ENCODE peak calls at places on chromosomes 11 and 22, in nine cellular contexts. X is pancreas, B is transverse colon, O is sigmoid colon, L is PC-9, T is fibroblast of the aortic adventitia, A is body of pancreas, H is right lobe of liver, W is ascending aorta. D is an unnamed sample.

GRCh38 chr22:27686534-27686933 is 115.0 kb downstream of the MN1 start:
- DNase-seq in X (peak; percentile 61), B (peak; percentile 34), O (peak; percentile 84), L (peak; percentile 79), T (peak; percentile 95), A (peak; percentile 76), H (no peak), W (peak; percentile 95), D (peak; percentile 68)

GRCh38 chr22:24465975-24466374 is 29.2 kb upstream of the UPB1 start:
- DNase-seq in X (no peak), B (no peak), O (no peak), L (no peak), T (no peak), A (no peak), H (peak; percentile 16), W (no peak), D (no peak)

GRCh38 chr11:71477637-71478011 is 24.6 kb downstream of the NADSYN1 start:
- DNase-seq in X (no peak), B (no peak), O (no peak), L (no peak), T (no peak), A (no peak), H (no peak), W (no peak), D (no peak)

GRCh38 chr22:42780070-42780540 is 59.4 kb upstream of the A4GALT start:
- DNase-seq in X (peak; percentile 61), B (peak; percentile 42), O (no peak), L (peak; percentile 79), T (peak; percentile 98), A (peak; percentile 90), H (peak; percentile 64), W (no peak), D (peak; percentile 95)

GRCh38 chr11:1510928-1511327 is 24.3 kb upstream of the MOB2 start:
- DNase-seq in X (no peak), B (no peak), O (no peak), L (no peak), T (no peak), A (no peak), H (no peak), W (no peak), D (no peak)

GRCh38 chr22:43066134-43066533 is 23.1 kb downstream of the TTLL1 start:
- DNase-seq in X (no peak), B (no peak), O (no peak), L (no peak), T (no peak), A (no peak), H (no peak), W (no peak), D (no peak)

GRCh38 chr22:19419464-19420178 is 11.9 kb downstream of the HIRA start:
- DNase-seq in X (no peak), B (peak; percentile 24), O (no peak), L (no peak), T (no peak), A (no peak), H (no peak), W (no peak), D (no peak)

GRCh38 chr11:37459430-37459829 is 861.4 kb upstream of the RAG2 start:
- DNase-seq in X (no peak), B (no peak), O (no peak), L (no peak), T (no peak), A (no peak), H (no peak), W (no peak), D (no peak)

DNA sequence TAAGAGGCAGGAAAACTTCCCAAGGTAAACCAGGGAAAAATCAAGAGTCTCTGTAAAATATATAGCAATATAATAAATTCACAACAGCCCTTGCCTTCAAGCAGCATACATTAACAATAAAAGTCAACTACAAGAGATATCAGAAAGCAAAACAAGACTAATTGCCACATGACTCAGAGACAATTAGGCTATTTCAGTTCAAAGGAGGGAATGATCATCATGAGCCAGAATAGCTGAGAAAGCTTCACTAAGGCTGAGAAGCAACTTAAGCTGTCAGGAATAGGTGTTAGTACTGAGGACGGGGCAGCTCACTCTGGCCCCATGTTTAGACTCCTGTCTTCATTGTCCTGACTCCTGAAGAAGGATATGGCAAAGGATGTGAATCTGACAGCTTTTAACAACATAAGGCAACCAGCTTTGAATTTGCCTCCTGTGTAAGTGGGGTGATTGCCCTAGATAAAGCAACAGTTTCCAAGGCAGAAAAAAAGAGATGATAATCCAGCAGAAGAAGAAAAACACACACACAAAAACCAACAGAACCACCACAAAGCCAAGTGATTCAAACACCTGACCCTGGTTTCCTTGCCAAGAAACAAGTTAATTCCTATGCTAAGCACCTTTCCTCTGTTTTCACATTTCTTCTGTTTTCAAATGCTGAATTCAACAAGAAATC is 60.8 kb downstream of the SIK3 start:
- DNase-seq in X (no peak), B (no peak), O (no peak), L (no peak), T (no peak), A (no peak), H (no peak), W (no peak), D (no peak)
- H3K4me3 ChIP-seq in X (no peak overlapping the region), B (no peak overlapping the region), O (no peak overlapping the region), L (no peak overlapping the region), T (no peak overlapping the region), A (no peak overlapping the region), H (no peak overlapping the region), W (no peak overlapping the region), D (no peak overlapping the region)

GRCh38 chr11:115411114-115411513 is 93.1 kb downstream of the CADM1 start:
- DNase-seq in X (no peak), B (no peak), O (no peak), L (no peak), T (no peak), A (no peak), H (no peak), W (no peak), D (no peak)

GRCh38 chr11:115408036-115408911 is 95.9 kb downstream of the CADM1 start:
- DNase-seq in X (no peak), B (no peak), O (no peak), L (no peak), T (no peak), A (peak; percentile 8), H (peak; percentile 56), W (no peak), D (no peak)

GRCh38 chr11:115407496-115407895 is 96.7 kb downstream of the CADM1 start:
- DNase-seq in X (no peak), B (no peak), O (no peak), L (no peak), T (no peak), A (no peak), H (no peak), W (no peak), D (no peak)

GRCh38 chr11:115409116-115409663 is 95.0 kb downstream of the CADM1 start:
- DNase-seq in X (no peak), B (no peak), O (no peak), L (no peak), T (no peak), A (no peak), H (no peak), W (no peak), D (no peak)

DNA sequence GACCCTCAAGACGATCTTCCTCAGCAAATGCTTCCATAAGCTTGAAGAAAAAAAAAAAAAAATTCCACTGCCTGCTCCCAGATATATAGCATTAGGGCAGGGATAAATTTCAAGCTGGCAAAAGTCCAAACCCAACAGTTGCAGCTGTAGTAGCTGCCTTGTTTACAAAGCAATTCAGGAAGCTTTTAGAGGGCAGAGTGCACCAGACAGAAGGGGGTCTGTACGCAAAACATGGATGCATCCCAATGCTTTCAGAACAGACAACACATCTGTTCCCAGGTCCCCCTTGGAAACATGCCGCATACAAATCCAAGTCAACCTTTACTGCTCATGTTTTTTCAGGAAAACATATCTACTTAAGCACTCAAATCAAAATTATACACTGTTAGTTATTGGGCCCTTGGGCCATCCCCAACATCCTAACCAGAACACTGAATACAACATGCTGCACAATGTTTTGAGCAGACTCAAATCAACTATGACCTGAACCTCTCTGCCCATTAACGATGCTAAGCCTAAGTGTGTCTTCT is 94.5 kb downstream of the CADM1 start:
- DNase-seq in X (no peak), B (no peak), O (no peak), L (no peak), T (no peak), A (no peak), H (no peak), W (no peak), D (no peak)
- H3K4me3 ChIP-seq in X (no peak overlapping the region), B (no peak overlapping the region), O (no peak overlapping the region), L (no peak overlapping the region), T (no peak overlapping the region), A (no peak overlapping the region), H (no peak overlapping the region), W (no peak overlapping the region), D (no peak overlapping the region)

GRCh38 chr11:125515102-125515439 is 19.0 kb upstream of the FEZ1 start:
- DNase-seq in X (no peak), B (no peak), O (no peak), L (no peak), T (no peak), A (no peak), H (no peak), W (no peak), D (no peak)

GRCh38 chr11:125516266-125516665 is 20.2 kb upstream of the FEZ1 start:
- DNase-seq in X (no peak), B (no peak), O (no peak), L (no peak), T (no peak), A (no peak), H (no peak), W (no peak), D (no peak)

GRCh38 chr11:125514336-125515101 is 18.5 kb upstream of the FEZ1 start:
- DNase-seq in X (no peak), B (peak; percentile 41), O (no peak), L (peak; percentile 83), T (peak; percentile 84), A (peak; percentile 27), H (no peak), W (no peak), D (no peak)

GRCh38 chr11:125519865-125520834 is 24.1 kb upstream of the FEZ1 start:
- DNase-seq in X (no peak), B (no peak), O (no peak), L (no peak), T (no peak), A (no peak), H (no peak), W (no peak), D (no peak)

GRCh38 chr11:125517116-125517804 is 21.2 kb upstream of the FEZ1 start:
- DNase-seq in X (no peak), B (no peak), O (no peak), L (no peak), T (peak; percentile 86), A (peak; percentile 28), H (no peak), W (no peak), D (no peak)
- H3K4me3 ChIP-seq in X (no peak overlapping the region), B (no peak overlapping the region), O (no peak overlapping the region), L (no peak overlapping the region), T (peak overlapping the region; percentile 29), A (no peak overlapping the region), H (no peak overlapping the region), W (peak overlapping the region; percentile 13), D (no peak overlapping the region)

GRCh38 chr11:12411806-12412727 is 34.7 kb downstream of the PARVA start:
- DNase-seq in X (peak; percentile 56), B (peak; percentile 69), O (peak; percentile 95), L (peak; percentile 78), T (peak; percentile 95), A (peak; percentile 51), H (no peak), W (peak; percentile 89), D (peak; percentile 56)

GRCh38 chr11:12413141-12414055 is 36.0 kb downstream of the PARVA start:
- DNase-seq in X (no peak), B (no peak), O (no peak), L (no peak), T (peak; percentile 35), A (no peak), H (no peak), W (no peak), D (no peak)

GRCh38 chr11:12415567-12415966 is 38.2 kb downstream of the PARVA start:
- DNase-seq in X (no peak), B (no peak), O (no peak), L (no peak), T (no peak), A (no peak), H (no peak), W (no peak), D (no peak)

GRCh38 chr11:12416552-12416951 is 39.2 kb downstream of the PARVA start:
- DNase-seq in X (no peak), B (no peak), O (no peak), L (no peak), T (no peak), A (no peak), H (no peak), W (no peak), D (no peak)

GRCh38 chr11:12414641-12415040 is 37.3 kb downstream of the PARVA start:
- DNase-seq in X (no peak), B (no peak), O (no peak), L (no peak), T (no peak), A (no peak), H (no peak), W (no peak), D (no peak)
- H3K4me3 ChIP-seq in X (no peak overlapping the region), B (no peak overlapping the region), O (no peak overlapping the region), L (no peak overlapping the region), T (no peak overlapping the region), A (no peak overlapping the region), H (no peak overlapping the region), W (no peak overlapping the region), D (no peak overlapping the region)